ENCODE peak calls at places on chromosomes 7 and 10, in six cellular contexts. One of them, this sample, is unnamed.

GRCh38 chr10:87935290-87936141 is 72.1 kb downstream of the PTEN start:
- DNase-seq in fibroblast of lung: peak; percentile 41
- DNase-seq in K562: no peak
- DNase-seq in colonic mucosa: no peak
- DNase-seq in tibial nerve: no peak
- DNase-seq in endodermal cell: no peak
- DNase-seq in this sample: no peak

GRCh38 chr7:90266808-90267207 is 21.8 kb downstream of the CFAP69 start:
- DNase-seq in K562: no peak
- DNase-seq in tibial nerve: no peak
- DNase-seq in fibroblast of lung: peak; percentile 90
- DNase-seq in endodermal cell: no peak
- DNase-seq in colonic mucosa: no peak
- DNase-seq in this sample: no peak

GRCh38 chr10:131818510-131819234 is 82.1 kb upstream of the PPP2R2D start:
- DNase-seq in tibial nerve: no peak
- DNase-seq in colonic mucosa: peak; percentile 11
- DNase-seq in endodermal cell: peak; percentile 36
- DNase-seq in K562: no peak
- DNase-seq in fibroblast of lung: no peak
- DNase-seq in this sample: no peak

GRCh38 chr10:108208732-108209131 is 1044.2 kb upstream of the SORCS1 start:
- DNase-seq in colonic mucosa: no peak
- DNase-seq in K562: no peak
- DNase-seq in fibroblast of lung: no peak
- DNase-seq in tibial nerve: no peak
- DNase-seq in endodermal cell: no peak
- DNase-seq in this sample: no peak

GRCh38 chr7:97982647-97983046 is 7.3 kb downstream of the OCM2 start:
- DNase-seq in tibial nerve: no peak
- DNase-seq in colonic mucosa: no peak
- DNase-seq in K562: no peak
- DNase-seq in endodermal cell: peak; percentile 55
- DNase-seq in fibroblast of lung: no peak
- DNase-seq in this sample: no peak

GRCh38 chr7:27101906-27102577 is 441 bp downstream of the HOXA2 start:
- DNase-seq in colonic mucosa: peak; percentile 43
- DNase-seq in endodermal cell: peak; percentile 77
- DNase-seq in tibial nerve: no peak
- DNase-seq in K562: no peak
- DNase-seq in fibroblast of lung: peak; percentile 53
- DNase-seq in this sample: no peak

GRCh38 chr10:31581741-31582323 is 262.8 kb downstream of the ZEB1 start:
- DNase-seq in colonic mucosa: no peak
- DNase-seq in fibroblast of lung: no peak
- DNase-seq in K562: no peak
- DNase-seq in tibial nerve: no peak
- DNase-seq in endodermal cell: no peak
- DNase-seq in this sample: no peak

GRCh38 chr10:124252097-124252715 is 158.8 kb upstream of the CHST15 start:
- DNase-seq in colonic mucosa: no peak
- DNase-seq in K562: no peak
- DNase-seq in tibial nerve: no peak
- DNase-seq in endodermal cell: no peak
- DNase-seq in fibroblast of lung: no peak
- DNase-seq in this sample: no peak

GRCh38 chr10:824497-824896 is 107.0 kb downstream of the LARP4B start:
- DNase-seq in endodermal cell: no peak
- DNase-seq in fibroblast of lung: no peak
- DNase-seq in colonic mucosa: no peak
- DNase-seq in tibial nerve: no peak
- DNase-seq in K562: no peak
- DNase-seq in this sample: no peak

GRCh38 chr7:155258233-155258575 is 39.5 kb upstream of the INSIG1 start:
- DNase-seq in K562: no peak
- DNase-seq in tibial nerve: no peak
- DNase-seq in colonic mucosa: no peak
- DNase-seq in endodermal cell: no peak
- DNase-seq in fibroblast of lung: peak; percentile 90
- DNase-seq in this sample: no peak

GRCh38 chr10:78165617-78166016 is 132.0 kb downstream of the RPS24 start:
- DNase-seq in colonic mucosa: no peak
- DNase-seq in fibroblast of lung: no peak
- DNase-seq in tibial nerve: no peak
- DNase-seq in endodermal cell: peak; percentile 78
- DNase-seq in K562: no peak
- DNase-seq in this sample: no peak

GRCh38 chr7:74718336-74718735 is 55.5 kb upstream of the NCF1 start:
- DNase-seq in tibial nerve: no peak
- DNase-seq in colonic mucosa: no peak
- DNase-seq in fibroblast of lung: no peak
- DNase-seq in K562: no peak
- DNase-seq in endodermal cell: no peak
- DNase-seq in this sample: no peak

GRCh38 chr7:134646425-134647305 is at the start of gene BPGM:
- DNase-seq in endodermal cell: peak; percentile 100
- DNase-seq in fibroblast of lung: peak; percentile 100
- DNase-seq in tibial nerve: peak; percentile 96
- DNase-seq in K562: peak; percentile 100
- DNase-seq in colonic mucosa: peak; percentile 99
- DNase-seq in this sample: peak; percentile 94

GRCh38 chr7:155885162-155886160 is 73.2 kb upstream of the SHH start:
- DNase-seq in K562: no peak
- DNase-seq in endodermal cell: no peak
- DNase-seq in colonic mucosa: no peak
- DNase-seq in tibial nerve: no peak
- DNase-seq in fibroblast of lung: peak; percentile 86
- DNase-seq in this sample: no peak

GRCh38 chr10:121597504-121598241 is 571 bp downstream of the FGFR2 start:
- DNase-seq in K562: no peak
- DNase-seq in fibroblast of lung: no peak
- DNase-seq in tibial nerve: no peak
- DNase-seq in endodermal cell: peak; percentile 78
- DNase-seq in colonic mucosa: no peak
- DNase-seq in this sample: no peak

GRCh38 chr7:45692031-45692430 is 117.9 kb downstream of the ADCY1 start:
- DNase-seq in K562: no peak
- DNase-seq in tibial nerve: no peak
- DNase-seq in endodermal cell: no peak
- DNase-seq in colonic mucosa: peak; percentile 14
- DNase-seq in fibroblast of lung: no peak
- DNase-seq in this sample: no peak

GRCh38 chr7:142405122-142405765 is 147.4 kb upstream of the PRSS58 start:
- DNase-seq in endodermal cell: no peak
- DNase-seq in fibroblast of lung: no peak
- DNase-seq in tibial nerve: no peak
- DNase-seq in colonic mucosa: no peak
- DNase-seq in K562: no peak
- DNase-seq in this sample: no peak

GRCh38 chr10:132499367-132499685 is 38.3 kb upstream of the INPP5A start:
- DNase-seq in colonic mucosa: no peak
- DNase-seq in endodermal cell: no peak
- DNase-seq in fibroblast of lung: no peak
- DNase-seq in K562: no peak
- DNase-seq in tibial nerve: no peak
- DNase-seq in this sample: no peak

GRCh38 chr10:36759111-36759805 is 366.1 kb upstream of the ANKRD30A start:
- DNase-seq in fibroblast of lung: peak; percentile 77
- DNase-seq in endodermal cell: no peak
- DNase-seq in K562: no peak
- DNase-seq in tibial nerve: no peak
- DNase-seq in colonic mucosa: no peak
- DNase-seq in this sample: no peak

GRCh38 chr10:62264702-62265436 is 3.8 kb downstream of the RTKN2 start:
- DNase-seq in fibroblast of lung: peak; percentile 92
- DNase-seq in tibial nerve: no peak
- DNase-seq in K562: peak; percentile 44
- DNase-seq in endodermal cell: peak; percentile 70
- DNase-seq in colonic mucosa: no peak
- DNase-seq in this sample: no peak

GRCh38 chr10:28410420-28411135 is 107.7 kb upstream of the MPP7 start:
- DNase-seq in endodermal cell: no peak
- DNase-seq in fibroblast of lung: no peak
- DNase-seq in K562: peak; percentile 9
- DNase-seq in tibial nerve: no peak
- DNase-seq in colonic mucosa: no peak
- DNase-seq in this sample: no peak
- TF ChIP-seq CTCF in endodermal cell: peak; percentile 75
- TF ChIP-seq CTCF in fibroblast of lung: no peak
- TF ChIP-seq CTCF in K562: peak; percentile 32
- TF ChIP-seq CTCF in tibial nerve: no peak
- TF ChIP-seq CTCF in colonic mucosa: no peak
- TF ChIP-seq CTCF in this sample: peak; percentile 18

DNA sequence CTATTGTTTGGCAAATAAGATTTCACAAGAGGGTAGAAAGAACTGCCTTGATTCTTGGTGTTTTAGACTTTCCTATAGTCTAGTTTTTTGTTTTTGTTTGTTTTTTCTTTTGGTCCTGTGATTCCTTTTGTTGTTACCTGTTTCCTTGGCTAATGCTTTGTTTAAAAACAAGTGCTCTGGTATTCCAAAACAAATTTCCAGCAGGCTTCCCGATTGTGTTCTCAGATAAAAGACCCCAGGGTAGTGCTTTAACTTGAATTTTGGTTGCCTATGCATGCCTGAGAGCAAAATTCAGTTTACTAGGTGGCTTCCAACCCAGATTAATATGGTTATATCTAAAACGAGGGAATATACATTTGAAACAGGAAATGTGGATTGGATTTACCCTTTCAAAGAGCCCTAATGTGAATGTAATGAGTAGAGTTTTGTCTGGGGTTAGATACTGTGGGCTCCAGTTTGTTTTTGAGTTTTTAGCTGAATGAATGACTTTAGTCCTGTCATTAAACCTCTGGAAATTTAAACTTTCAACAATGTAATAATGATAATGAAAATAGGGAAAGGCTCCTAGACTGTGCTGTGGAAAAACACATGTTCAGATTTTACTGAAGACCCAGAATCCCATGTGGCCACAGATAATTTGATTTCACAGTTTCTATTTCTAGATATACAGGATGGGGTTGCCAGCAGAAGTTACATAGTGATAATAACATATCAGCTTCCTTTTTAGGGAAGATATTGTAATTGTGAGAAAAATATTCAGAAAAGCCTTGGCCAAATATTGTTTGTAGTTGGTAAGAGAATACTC is 23.9 kb downstream of the AUTS2 start:
- DNase-seq in endodermal cell: no peak
- DNase-seq in colonic mucosa: no peak
- DNase-seq in tibial nerve: no peak
- DNase-seq in K562: no peak
- DNase-seq in fibroblast of lung: no peak
- DNase-seq in this sample: no peak
- H3K4me1 ChIP-seq in endodermal cell: peaks cover 35% of the 10 kb centered on the region
- H3K4me1 ChIP-seq in colonic mucosa: no peaks in the 10 kb centered on the region
- H3K4me1 ChIP-seq in tibial nerve: no peaks in the 10 kb centered on the region
- H3K4me1 ChIP-seq in K562: no peaks in the 10 kb centered on the region
- H3K4me1 ChIP-seq in fibroblast of lung: no peaks in the 10 kb centered on the region
- H3K4me1 ChIP-seq in this sample: no peaks in the 10 kb centered on the region

DNA sequence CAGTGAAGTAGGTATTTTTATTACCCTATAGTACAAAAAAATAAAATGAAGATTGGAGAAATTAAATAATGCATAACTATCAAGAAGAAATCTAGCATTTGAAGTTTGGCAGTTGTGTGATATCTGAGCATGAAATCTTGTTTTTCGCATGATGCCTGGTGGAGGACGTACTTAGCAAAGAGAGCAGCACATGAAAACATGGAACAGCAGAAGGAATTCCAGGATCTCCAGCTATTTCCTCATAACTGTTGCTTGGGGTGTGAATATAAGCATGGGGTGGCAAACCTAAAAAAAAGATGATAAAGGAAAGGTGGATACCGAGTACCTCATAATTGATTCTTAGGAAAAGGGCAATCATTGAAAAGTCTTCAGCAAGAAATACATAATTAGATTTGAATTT is 174.3 kb upstream of the FAM3C start:
- DNase-seq in K562: no peak
- DNase-seq in colonic mucosa: no peak
- DNase-seq in endodermal cell: no peak
- DNase-seq in fibroblast of lung: no peak
- DNase-seq in tibial nerve: no peak
- DNase-seq in this sample: no peak
- TF ChIP-seq CTCF in K562: no peak
- TF ChIP-seq CTCF in colonic mucosa: no peak
- TF ChIP-seq CTCF in endodermal cell: no peak
- TF ChIP-seq CTCF in fibroblast of lung: no peak
- TF ChIP-seq CTCF in tibial nerve: no peak
- TF ChIP-seq CTCF in this sample: no peak

DNA sequence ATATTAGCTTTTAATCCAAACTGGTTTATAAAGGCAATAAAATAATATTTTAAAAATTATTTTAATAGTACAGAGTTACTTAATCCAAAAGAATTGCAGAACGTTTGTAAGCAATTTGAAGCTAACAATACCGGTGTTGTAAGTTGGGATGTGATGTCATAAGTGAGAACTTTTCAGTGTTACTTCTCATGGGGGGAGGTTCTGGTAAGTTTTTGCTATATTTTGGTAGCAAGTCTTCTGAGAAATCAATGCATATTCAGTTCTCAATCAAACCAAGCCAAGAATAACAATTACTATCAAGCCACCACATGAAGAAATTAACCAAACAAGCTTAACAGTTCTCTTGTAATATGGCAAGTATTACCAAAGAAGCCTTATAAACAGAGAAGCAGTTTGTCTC is 147.1 kb upstream of the ASAH2 start:
- DNase-seq in fibroblast of lung: peak; percentile 73
- DNase-seq in endodermal cell: no peak
- DNase-seq in K562: no peak
- DNase-seq in tibial nerve: no peak
- DNase-seq in colonic mucosa: no peak
- DNase-seq in this sample: no peak
- H3K4me1 ChIP-seq in fibroblast of lung: peaks cover 15% of the 10 kb centered on the region
- H3K4me1 ChIP-seq in endodermal cell: peaks cover 3% of the 10 kb centered on the region
- H3K4me1 ChIP-seq in K562: peaks cover 47% of the 10 kb centered on the region
- H3K4me1 ChIP-seq in tibial nerve: peaks cover 12% of the 10 kb centered on the region
- H3K4me1 ChIP-seq in colonic mucosa: no peaks in the 10 kb centered on the region
- H3K4me1 ChIP-seq in this sample: peaks cover 61% of the 10 kb centered on the region

GRCh38 chr7:115676080-115676479 is 354.5 kb downstream of the TFEC start:
- DNase-seq in colonic mucosa: no peak
- DNase-seq in tibial nerve: no peak
- DNase-seq in endodermal cell: no peak
- DNase-seq in fibroblast of lung: peak; percentile 79
- DNase-seq in K562: peak; percentile 1
- DNase-seq in this sample: no peak
- TF ChIP-seq CTCF in colonic mucosa: no peak
- TF ChIP-seq CTCF in tibial nerve: no peak
- TF ChIP-seq CTCF in endodermal cell: no peak
- TF ChIP-seq CTCF in fibroblast of lung: peak; percentile 58
- TF ChIP-seq CTCF in K562: no peak
- TF ChIP-seq CTCF in this sample: peak; percentile 48

GRCh38 chr10:29671968-29672367 is 37.2 kb upstream of the SVIL start:
- DNase-seq in fibroblast of lung: no peak
- DNase-seq in tibial nerve: no peak
- DNase-seq in K562: no peak
- DNase-seq in colonic mucosa: no peak
- DNase-seq in endodermal cell: no peak
- DNase-seq in this sample: no peak
- H3K4me1 ChIP-seq in fibroblast of lung: peaks cover 2% of the 10 kb centered on the region
- H3K4me1 ChIP-seq in tibial nerve: no peaks in the 10 kb centered on the region
- H3K4me1 ChIP-seq in K562: no peaks in the 10 kb centered on the region
- H3K4me1 ChIP-seq in colonic mucosa: no peaks in the 10 kb centered on the region
- H3K4me1 ChIP-seq in endodermal cell: no peaks in the 10 kb centered on the region
- H3K4me1 ChIP-seq in this sample: peaks cover 15% of the 10 kb centered on the region

GRCh38 chr10:85612833-85613232 is 753.8 kb downstream of the GRID1 start:
- DNase-seq in colonic mucosa: no peak
- DNase-seq in endodermal cell: peak; percentile 74
- DNase-seq in tibial nerve: no peak
- DNase-seq in fibroblast of lung: no peak
- DNase-seq in K562: no peak
- DNase-seq in this sample: no peak
- TF ChIP-seq CTCF in colonic mucosa: peak; percentile 22
- TF ChIP-seq CTCF in endodermal cell: peak; percentile 68
- TF ChIP-seq CTCF in tibial nerve: no peak
- TF ChIP-seq CTCF in fibroblast of lung: no peak
- TF ChIP-seq CTCF in K562: peak; percentile 20
- TF ChIP-seq CTCF in this sample: peak; percentile 14

GRCh38 chr10:69230128-69230527 is 10.0 kb downstream of the HKDC1 start:
- DNase-seq in fibroblast of lung: no peak
- DNase-seq in endodermal cell: no peak
- DNase-seq in colonic mucosa: no peak
- DNase-seq in tibial nerve: no peak
- DNase-seq in K562: no peak
- DNase-seq in this sample: no peak
- H3K4me1 ChIP-seq in fibroblast of lung: peaks cover 7% of the 10 kb centered on the region
- H3K4me1 ChIP-seq in endodermal cell: no peaks in the 10 kb centered on the region
- H3K4me1 ChIP-seq in colonic mucosa: peaks cover 15% of the 10 kb centered on the region
- H3K4me1 ChIP-seq in tibial nerve: peaks cover 12% of the 10 kb centered on the region
- H3K4me1 ChIP-seq in K562: peaks cover 14% of the 10 kb centered on the region
- H3K4me1 ChIP-seq in this sample: peaks cover 24% of the 10 kb centered on the region

This sample was measured in RWPE2.